ENCODE peak calls at places on chromosomes 2 and 18, in five cellular contexts. Y is NCI-H146, P is fibroblast of the conjunctiva, B is SW 1271, W is NCI-H1417 treated with DMSO at 0.1 percent for 48 hours. J is an unnamed sample.

GRCh38 chr18:59881728-59882685 is 17.8 kb upstream of the PMAIP1 start:
- DNase-seq in W (peak), B (no peak), P (no peak), Y (peak), J (no peak)

GRCh38 chr2:183260527-183260926 is 136.3 kb downstream of the NUP35 start:
- DNase-seq in P (no peak), Y (no peak), B (no peak), W (no peak), J (no peak)

GRCh38 chr2:136582631-136583205 is 182.6 kb upstream of the THSD7B start:
- DNase-seq in P (no peak), Y (no peak), B (no peak), W (no peak), J (no peak)

GRCh38 chr2:119426801-119427395 is 4.8 kb upstream of the TMEM37 start:
- DNase-seq in Y (no peak), P (no peak), W (no peak), B (no peak), J (no peak)

GRCh38 chr2:216308532-216308931 is 63.8 kb downstream of the MARCHF4 start:
- DNase-seq in Y (no peak), P (no peak), B (no peak), W (peak), J (no peak)

GRCh38 chr18:10851824-10852225 is 297.5 kb downstream of the PIEZO2 start:
- DNase-seq in Y (peak), W (no peak), B (no peak), P (peak), J (no peak)

GRCh38 chr18:48657446-48658120 is 118.8 kb downstream of the CTIF start:
- DNase-seq in W (no peak), B (no peak), P (peak), Y (no peak), J (no peak)

GRCh38 chr2:3536682-3537632 is 17.6 kb upstream of the ADI1 start:
- DNase-seq in Y (no peak), P (no peak), B (peak), W (no peak), J (no peak)

GRCh38 chr2:11629215-11629614 is 40.8 kb downstream of the NTSR2 start:
- DNase-seq in P (no peak), W (no peak), B (no peak), Y (no peak), J (no peak)

GRCh38 chr2:66869076-66869475 is 434.2 kb downstream of the MEIS1 start:
- DNase-seq in W (no peak), P (no peak), Y (no peak), B (no peak), J (no peak)

GRCh38 chr18:45978084-45978483 is 11.0 kb upstream of the EPG5 start:
- DNase-seq in W (no peak), P (no peak), Y (peak), B (no peak), J (no peak)

GRCh38 chr2:179440642-179441251 is 176.1 kb upstream of the SESTD1 start:
- DNase-seq in W (no peak), Y (no peak), B (peak), P (peak), J (no peak)

GRCh38 chr2:218396688-218397501 is 2.8 kb upstream of the CTDSP1 start:
- DNase-seq in P (no peak), Y (peak), B (no peak), W (peak), J (no peak)

GRCh38 chr2:76953733-76954347 is 568.3 kb downstream of the LRRTM4 start:
- DNase-seq in W (peak), P (peak), Y (peak), B (no peak), J (no peak)

GRCh38 chr2:12930382-12930781 is 213.6 kb downstream of the TRIB2 start:
- DNase-seq in P (no peak), B (no peak), W (no peak), Y (no peak), J (no peak)

GRCh38 chr2:47174731-47175361 is 19.7 kb upstream of the STPG4 start:
- DNase-seq in W (no peak), P (no peak), B (peak), Y (peak), J (no peak)

GRCh38 chr2:174121178-174121577 is 127.2 kb downstream of the OLA1 start:
- DNase-seq in P (no peak), W (no peak), Y (peak), B (no peak), J (no peak)

GRCh38 chr18:76941284-76941683 is 118.9 kb downstream of the ZNF236 start:
- DNase-seq in W (no peak), Y (peak), B (no peak), P (no peak), J (no peak)

GRCh38 chr2:33967103-33967502 is 368.0 kb upstream of the FAM98A start:
- DNase-seq in W (no peak), P (no peak), Y (no peak), B (no peak), J (no peak)

GRCh38 chr18:31512203-31512764 is 14.3 kb downstream of the DSG2 start:
- DNase-seq in P (no peak), B (no peak), W (no peak), Y (no peak), J (no peak)

GRCh38 chr2:64035067-64035942 is 16.1 kb upstream of the VPS54 start:
- DNase-seq in W (no peak), P (no peak), Y (peak), B (no peak), J (no peak)

GRCh38 chr18:79200546-79201268 is 131.5 kb downstream of the ATP9B start:
- DNase-seq in P (peak), Y (peak), B (no peak), W (no peak), J (no peak)

GRCh38 chr2:163045830-163046229 is 207.3 kb upstream of the KCNH7 start:
- DNase-seq in Y (no peak), B (no peak), P (no peak), W (no peak), J (no peak)

GRCh38 chr2:8409461-8410260 is 272.2 kb upstream of the ID2 start:
- DNase-seq in Y (no peak), B (no peak), P (peak), W (no peak), J (no peak)

J was measured in omental fat pad.